ENCODE peak calls at places on chromosomes 11 and 22, in eight cellular contexts. P is IMR-90, D is RWPE2, I is testis, L is endothelial cell of umbilical vein, E is cardiac muscle cell, G is pancreas, M is sigmoid colon. Q is an unnamed sample.

GRCh38 chr22:48581821-48582469 is 1245.7 kb downstream of the BRD1 start:
- DNase-seq in I (no peak), L (no peak), G (no peak), E (no peak), P (no peak), M (no peak), D (no peak), Q (no peak)

GRCh38 chr11:116732740-116733385 is 39.9 kb downstream of the BUD13 start:
- DNase-seq in E (peak; percentile 82), D (no peak), L (peak; percentile 40), I (peak; percentile 84), M (no peak), G (peak; percentile 59), P (peak; percentile 68), Q (peak; percentile 79)

GRCh38 chr11:33773399-33774355 is 643 bp downstream of the FBXO3 start:
- DNase-seq in P (peak; percentile 43), D (no peak), I (peak; percentile 28), G (no peak), E (no peak), L (peak; percentile 40), M (peak; percentile 66), Q (no peak)

GRCh38 chr11:126914941-126915340 is 85.6 kb downstream of the KIRREL3 start:
- DNase-seq in E (peak; percentile 54), M (no peak), P (peak; percentile 90), I (no peak), L (no peak), D (no peak), G (no peak), Q (no peak)

GRCh38 chr11:63614136-63614664 is at the start of gene PLAAT3:
- DNase-seq in P (no peak), M (peak; percentile 87), E (peak; percentile 83), L (peak; percentile 58), I (peak; percentile 89), D (no peak), G (peak; percentile 73), Q (peak; percentile 52)

GRCh38 chr11:33410086-33410765 is 153.0 kb downstream of the HIPK3 start:
- DNase-seq in L (no peak), I (no peak), M (no peak), P (no peak), E (no peak), D (no peak), G (no peak), Q (no peak)

GRCh38 chr11:57482782-57483569 is 22.6 kb downstream of the RTN4RL2 start:
- DNase-seq in G (no peak), L (peak; percentile 37), M (no peak), I (peak; percentile 61), D (no peak), P (peak; percentile 21), E (peak; percentile 62), Q (peak; percentile 69)

GRCh38 chr11:129279326-129280026 is 87.4 kb upstream of the ARHGAP32 start:
- DNase-seq in M (peak; percentile 87), P (peak; percentile 67), E (peak; percentile 89), G (peak; percentile 83), I (peak; percentile 83), D (peak; percentile 67), L (peak; percentile 70), Q (peak; percentile 69)

GRCh38 chr22:42919199-42919598 is 62.1 kb upstream of the ARFGAP3 start:
- DNase-seq in L (no peak), M (peak; percentile 46), D (no peak), P (no peak), I (no peak), G (no peak), E (no peak), Q (no peak)

GRCh38 chr22:33796494-33796893 is 123.8 kb downstream of the LARGE1 start:
- DNase-seq in E (no peak), P (no peak), I (no peak), M (no peak), L (no peak), D (no peak), G (no peak), Q (no peak)

GRCh38 chr11:19241260-19242183 is 777 bp upstream of the E2F8 start:
- DNase-seq in D (peak; percentile 75), G (no peak), E (no peak), L (peak; percentile 8), I (no peak), M (peak; percentile 66), P (no peak), Q (peak; percentile 35)

GRCh38 chr11:134464196-134464595 is 52.2 kb upstream of the B3GAT1 start:
- DNase-seq in P (no peak), I (peak; percentile 22), D (no peak), E (no peak), M (peak; percentile 27), G (no peak), L (no peak), Q (no peak)

GRCh38 chr11:134464981-134465730 is 53.1 kb upstream of the B3GAT1 start:
- DNase-seq in D (no peak), M (peak; percentile 8), G (no peak), L (no peak), E (no peak), I (no peak), P (no peak), Q (no peak)

GRCh38 chr11:134468081-134468668 is 56.1 kb upstream of the B3GAT1 start:
- DNase-seq in G (no peak), L (no peak), I (no peak), E (no peak), D (no peak), M (no peak), P (no peak), Q (no peak)

GRCh38 chr11:134466909-134467567 is 55.0 kb upstream of the B3GAT1 start:
- DNase-seq in I (no peak), M (peak; percentile 14), E (no peak), P (no peak), D (no peak), G (no peak), L (no peak), Q (no peak)

DNA sequence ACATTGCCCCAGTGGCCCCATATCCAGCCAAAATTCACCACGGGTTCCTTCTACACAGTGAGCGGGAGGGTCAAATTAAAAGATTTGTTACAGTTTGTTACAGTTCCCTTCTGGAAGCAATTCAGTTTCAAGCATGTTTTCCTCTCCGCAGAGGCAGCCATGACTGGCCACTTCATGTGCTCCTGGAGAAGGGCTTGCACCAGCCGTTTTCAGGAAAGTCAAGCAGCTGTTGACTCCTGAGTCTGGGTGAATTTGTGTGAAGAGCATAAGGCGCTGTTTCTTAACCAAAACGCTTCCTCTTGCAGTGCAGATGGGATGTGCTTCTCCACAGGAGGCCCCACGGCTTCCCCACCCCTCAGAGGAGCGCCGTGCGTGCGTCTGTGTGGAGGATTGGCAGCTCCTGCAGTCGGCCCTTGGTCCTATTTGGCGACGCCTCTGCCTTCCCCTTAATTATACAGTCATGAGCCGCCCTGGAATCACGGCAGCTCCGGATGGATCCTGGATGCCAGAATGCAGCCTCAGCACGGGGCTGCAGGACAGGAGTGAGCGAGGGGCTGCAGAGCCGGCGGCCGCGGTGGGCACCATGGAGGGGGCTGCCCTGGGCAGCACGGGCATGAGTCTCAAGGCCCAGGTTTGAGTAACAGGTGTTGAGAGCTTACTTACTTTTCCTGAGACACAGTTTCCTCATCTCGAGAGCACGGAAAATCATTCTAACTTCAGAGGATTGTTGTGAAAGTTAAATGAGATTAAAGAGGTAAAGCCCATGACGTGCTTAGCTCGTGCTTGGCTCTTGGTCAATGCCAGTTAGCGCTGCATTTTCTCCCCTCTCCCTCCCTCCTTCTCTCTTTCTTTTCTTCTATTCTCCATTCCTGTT is 54.2 kb upstream of the B3GAT1 start:
- DNase-seq in G (no peak), I (no peak), E (no peak), M (peak; percentile 27), P (no peak), L (no peak), D (no peak), Q (no peak)
- H3K36me3 ChIP-seq in G (no peaks in the 10 kb centered on the region), I (no peaks in the 10 kb centered on the region), E (no peaks in the 10 kb centered on the region), M (no peaks in the 10 kb centered on the region), P (no peaks in the 10 kb centered on the region), L (no peaks in the 10 kb centered on the region), D (no peaks in the 10 kb centered on the region), Q (no peaks in the 10 kb centered on the region)

DNA sequence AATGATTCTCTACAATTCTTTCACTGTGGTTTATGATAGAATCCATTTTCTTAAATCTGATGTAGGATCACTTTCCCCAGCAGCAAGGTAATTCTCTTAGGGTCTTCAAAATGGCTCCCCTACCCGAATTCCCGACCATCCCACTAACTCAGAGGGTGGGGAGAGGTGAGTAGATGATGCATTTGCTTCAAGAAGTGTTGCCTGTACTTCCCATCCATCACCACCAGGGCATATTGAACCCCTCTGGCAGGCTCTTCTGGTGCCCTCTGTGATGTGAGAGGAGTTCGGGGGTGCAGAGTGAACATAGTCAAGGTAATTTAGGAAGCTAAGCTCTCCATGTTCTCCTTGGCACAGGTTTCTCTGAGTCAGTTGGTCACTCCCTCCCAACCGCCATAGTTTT is 52.3 kb downstream of the ZNRF3 start:
- DNase-seq in I (no peak), E (no peak), P (no peak), M (no peak), L (no peak), G (no peak), D (no peak), Q (no peak)
- TF ChIP-seq CTCF in I (no peak), E (peak; percentile 27), P (no peak), M (no peak), L (no peak), G (no peak), D (no peak), Q (peak; percentile 44)

DNA sequence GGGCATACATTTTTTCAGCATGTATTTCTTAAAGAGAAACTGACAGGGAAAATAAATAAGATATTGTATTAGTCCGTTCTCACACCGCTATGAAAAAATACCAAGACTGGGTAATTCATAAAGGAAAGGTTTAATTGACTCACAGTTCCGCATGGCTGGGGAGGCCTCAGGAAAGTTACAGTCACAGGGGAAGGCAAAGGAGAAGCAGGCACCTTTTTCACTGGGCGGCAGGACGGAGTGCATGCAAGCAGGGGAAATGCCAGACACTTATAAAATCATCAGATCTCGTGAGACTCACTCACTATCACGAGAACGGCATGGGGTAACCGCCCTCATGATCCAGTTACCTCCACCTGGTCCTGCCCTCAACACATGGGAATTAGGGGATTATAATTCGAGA is 44.2 kb downstream of the PPFIA1 start:
- DNase-seq in L (peak; percentile 66), G (no peak), M (peak; percentile 45), D (no peak), P (no peak), I (no peak), E (no peak), Q (peak; percentile 24)
- H3K4me3 ChIP-seq in L (peak overlapping the region; percentile 46), G (no peak overlapping the region), M (no peak overlapping the region), D (no peak overlapping the region), P (no peak overlapping the region), I (no peak overlapping the region), E (no peak overlapping the region), Q (no peak overlapping the region)

GRCh38 chr11:67435031-67435726 is 2.3 kb downstream of the PTPRCAP start:
- DNase-seq in E (no peak), P (no peak), L (no peak), I (no peak), M (no peak), G (no peak), D (no peak), Q (no peak)

GRCh38 chr11:67431346-67432249 is 3.3 kb downstream of the RPS6KB2 start:
- DNase-seq in M (no peak), L (no peak), E (no peak), P (no peak), G (no peak), D (no peak), I (no peak), Q (no peak)

GRCh38 chr11:67434395-67434881 is 3.0 kb downstream of the PTPRCAP start:
- DNase-seq in D (no peak), M (no peak), E (no peak), I (no peak), P (no peak), G (no peak), L (no peak), Q (no peak)

GRCh38 chr11:67433536-67434394 is 3.7 kb downstream of the PTPRCAP start:
- DNase-seq in G (no peak), D (no peak), P (no peak), E (no peak), L (no peak), I (no peak), M (no peak), Q (no peak)

GRCh38 chr11:67432655-67433349 is 4.5 kb downstream of the RPS6KB2 start:
- DNase-seq in E (no peak), I (no peak), D (no peak), M (no peak), P (no peak), G (no peak), L (no peak), Q (no peak)
- H3K36me3 ChIP-seq in E (peaks cover 20% of the 10 kb centered on the region), I (no peaks in the 10 kb centered on the region), D (peaks cover 57% of the 10 kb centered on the region), M (peaks cover 45% of the 10 kb centered on the region), P (peaks cover 36% of the 10 kb centered on the region), G (peaks cover 14% of the 10 kb centered on the region), L (peaks cover 35% of the 10 kb centered on the region), Q (peaks cover 56% of the 10 kb centered on the region)